ENCODE peak calls at places on chromosomes 12 and 14, in nine cellular contexts. N, U, O, Y, S, R, G, D and Q are unnamed samples.

GRCh38 chr14:36997843-36998242 is 174.6 kb downstream of the SLC25A21 start:
- DNase-seq in N (no peak), U (peak; percentile 42), O (peak; percentile 9), Y (no peak), S (no peak), R (no peak), G (no peak), D (no peak), Q (no peak)

GRCh38 chr12:117231750-117232149 is 41.5 kb upstream of the FBXO21 start:
- DNase-seq in N (no peak), U (no peak), O (no peak), Y (no peak), S (no peak), R (no peak), G (no peak), D (peak; percentile 43), Q (no peak)

GRCh38 chr12:64395739-64396138 is 5.2 kb upstream of the C12orf56 start:
- DNase-seq in N (peak; percentile 35), U (no peak), O (no peak), Y (no peak), S (no peak), R (no peak), G (no peak), D (no peak), Q (no peak)

GRCh38 chr12:64603183-64603841 is 7.0 kb upstream of the RASSF3 start:
- DNase-seq in N (no peak), U (no peak), O (no peak), Y (no peak), S (no peak), R (no peak), G (no peak), D (no peak), Q (no peak)

GRCh38 chr12:108332791-108333382 is 6.2 kb downstream of the CMKLR1 start:
- DNase-seq in N (peak; percentile 16), U (no peak), O (no peak), Y (peak; percentile 18), S (no peak), R (no peak), G (peak; percentile 81), D (peak; percentile 92), Q (peak; percentile 34)

GRCh38 chr14:68268197-68268596 is 448.6 kb downstream of the RAD51B start:
- DNase-seq in N (no peak), U (no peak), O (no peak), Y (no peak), S (no peak), R (peak; percentile 74), G (no peak), D (peak; percentile 69), Q (no peak)

GRCh38 chr12:75196865-75197264 is 12.8 kb downstream of the KCNC2 start:
- DNase-seq in N (no peak), U (no peak), O (no peak), Y (no peak), S (no peak), R (no peak), G (no peak), D (no peak), Q (no peak)

GRCh38 chr12:21248679-21249078 is 86.0 kb downstream of the SLCO1A2 start:
- DNase-seq in N (peak; percentile 2), U (no peak), O (peak; percentile 1), Y (no peak), S (no peak), R (no peak), G (no peak), D (peak; percentile 44), Q (no peak)

GRCh38 chr12:114625294-114625851 is 58.6 kb downstream of the TBX3 start:
- DNase-seq in N (peak; percentile 78), U (peak; percentile 64), O (peak; percentile 49), Y (peak; percentile 49), S (peak; percentile 47), R (no peak), G (no peak), D (peak; percentile 66), Q (peak; percentile 39)

GRCh38 chr12:125652689-125653088 is 587.5 kb downstream of the AACS start:
- DNase-seq in N (no peak), U (no peak), O (no peak), Y (no peak), S (no peak), R (no peak), G (no peak), D (no peak), Q (no peak)

GRCh38 chr12:53115112-53115890 is 12.0 kb downstream of the SOAT2 start:
- DNase-seq in N (no peak), U (no peak), O (no peak), Y (no peak), S (no peak), R (no peak), G (no peak), D (no peak), Q (no peak)

GRCh38 chr12:12612403-12612802 is 727 bp downstream of the CREBL2 start:
- DNase-seq in N (peak; percentile 87), U (peak; percentile 77), O (peak; percentile 59), Y (peak; percentile 63), S (no peak), R (no peak), G (no peak), D (peak; percentile 84), Q (no peak)

GRCh38 chr12:128069359-128069997 is 197.5 kb upstream of the TMEM132C start:
- DNase-seq in N (peak; percentile 26), U (peak; percentile 53), O (peak; percentile 75), Y (peak; percentile 59), S (peak; percentile 54), R (no peak), G (no peak), D (peak; percentile 66), Q (no peak)

DNA sequence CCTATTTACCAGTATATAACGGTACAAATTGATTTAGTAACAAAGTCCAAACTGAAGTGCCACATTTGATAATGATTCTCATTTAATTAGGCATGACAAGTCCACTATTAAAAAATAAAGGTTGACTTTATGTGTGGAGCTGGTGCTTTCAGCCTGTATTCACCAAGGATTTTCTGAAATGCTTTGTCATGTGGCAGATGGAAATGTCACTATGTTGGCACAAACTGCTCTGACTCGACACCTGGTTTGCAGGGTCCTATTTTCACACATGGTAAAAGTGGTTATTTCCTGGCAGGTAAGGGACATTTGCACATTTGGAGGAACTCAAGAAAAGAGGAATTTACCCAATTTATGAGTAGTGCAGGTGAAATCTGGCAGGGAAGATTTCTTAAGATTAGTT is 572.6 kb upstream of the MDGA2 start:
- DNase-seq in N (no peak), U (no peak), O (no peak), Y (no peak), S (no peak), R (no peak), G (no peak), D (no peak), Q (no peak)
- TF ChIP-seq CTCF in N (no peak), U (no peak), O (no peak), Y (no peak), S (no peak), R (no peak), G (no peak), D (no peak), Q (no peak)

DNA sequence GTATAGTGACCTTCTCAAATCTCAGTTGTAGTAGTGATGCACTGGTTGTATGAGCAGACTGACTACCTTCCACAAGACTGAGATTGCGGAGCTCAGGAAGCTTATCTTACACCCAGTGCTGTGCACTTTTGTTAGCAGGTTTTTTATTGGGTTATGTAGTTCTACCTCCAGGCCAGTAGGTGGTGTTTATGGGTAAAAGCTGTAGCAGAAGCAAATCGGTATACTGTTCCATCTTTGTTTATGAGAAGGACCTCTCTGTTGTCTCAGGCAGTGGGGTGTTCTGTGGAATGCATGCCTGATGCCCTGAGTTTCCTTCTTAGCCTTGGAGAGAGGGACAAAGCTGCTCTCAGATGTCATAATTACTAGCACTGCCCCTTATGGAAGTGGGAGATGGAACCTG is 217.8 kb downstream of the LRFN5 start:
- DNase-seq in N (no peak), U (no peak), O (no peak), Y (no peak), S (no peak), R (no peak), G (no peak), D (no peak), Q (no peak)
- TF ChIP-seq CTCF in N (no peak), U (no peak), O (peak; percentile 8), Y (peak; percentile 23), S (no peak), R (no peak), G (no peak), D (peak; percentile 27), Q (no peak)

GRCh38 chr14:77543240-77543551 is 44.6 kb upstream of the ISM2 start:
- DNase-seq in N (no peak), U (no peak), O (no peak), Y (no peak), S (no peak), R (no peak), G (no peak), D (no peak), Q (no peak)

GRCh38 chr14:77549451-77549850 is 50.8 kb upstream of the ISM2 start:
- DNase-seq in N (no peak), U (no peak), O (no peak), Y (peak; percentile 23), S (no peak), R (no peak), G (no peak), D (no peak), Q (no peak)

GRCh38 chr14:77543637-77544334 is 45.2 kb upstream of the ISM2 start:
- DNase-seq in N (peak; percentile 74), U (peak; percentile 30), O (peak; percentile 43), Y (no peak), S (no peak), R (no peak), G (no peak), D (no peak), Q (no peak)

GRCh38 chr14:77544571-77544970 is 46.0 kb upstream of the ISM2 start:
- DNase-seq in N (peak; percentile 34), U (no peak), O (no peak), Y (no peak), S (no peak), R (no peak), G (no peak), D (no peak), Q (no peak)

GRCh38 chr14:77547512-77547911 is 48.9 kb upstream of the ISM2 start:
- DNase-seq in N (no peak), U (no peak), O (no peak), Y (no peak), S (no peak), R (no peak), G (no peak), D (no peak), Q (no peak)
- TF ChIP-seq CTCF in N (peak; percentile 12), U (no peak), O (no peak), Y (peak; percentile 45), S (peak; percentile 13), R (no peak), G (no peak), D (no peak), Q (no peak)

DNA sequence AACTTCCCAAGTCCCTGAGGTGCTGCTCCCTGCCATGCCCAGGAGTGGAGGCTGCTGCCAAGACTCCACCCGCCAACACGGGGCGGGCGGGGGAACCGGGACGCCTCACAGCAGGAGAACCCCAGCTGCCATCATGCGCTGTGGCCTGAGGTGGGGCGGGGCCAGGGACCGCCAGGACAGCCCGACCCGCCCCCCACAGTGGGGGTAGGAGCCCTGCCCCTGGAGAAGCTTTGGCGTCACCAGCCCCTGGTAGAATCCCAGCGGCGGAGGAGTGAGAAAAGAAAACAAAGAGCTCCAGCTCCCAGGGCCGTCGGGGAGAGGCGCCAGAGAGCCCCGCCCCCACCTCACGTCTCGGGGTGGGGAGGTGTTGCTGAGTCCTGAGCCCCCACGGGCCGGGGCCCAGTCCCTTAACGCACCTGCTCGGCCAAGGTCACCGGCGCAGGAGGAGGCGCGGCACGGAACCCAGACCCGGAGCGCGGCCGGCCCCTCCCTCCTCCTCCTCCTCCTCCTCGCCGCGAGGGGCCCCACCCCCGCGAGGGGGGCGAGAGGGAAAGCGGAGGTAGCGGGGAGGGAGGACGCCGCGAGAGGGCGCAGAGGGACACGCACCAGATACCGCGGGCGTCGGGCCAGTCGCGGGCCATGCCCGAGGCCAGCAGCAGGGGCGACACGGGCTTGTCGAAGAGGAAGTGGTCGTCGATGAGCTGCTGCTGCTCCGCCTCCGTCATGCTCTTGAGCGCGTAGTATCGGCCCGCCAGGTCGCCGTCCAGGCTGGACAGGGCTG is 1.8 kb downstream of the CKB start:
- DNase-seq in N (peak; percentile 60), U (no peak), O (peak; percentile 71), Y (peak; percentile 47), S (no peak), R (peak; percentile 76), G (peak; percentile 92), D (peak; percentile 90), Q (no peak)
- TF ChIP-seq CTCF in N (peak; percentile 50), U (peak; percentile 5), O (peak; percentile 51), Y (peak; percentile 57), S (peak; percentile 52), R (peak; percentile 31), G (peak; percentile 69), D (peak; percentile 46), Q (peak; percentile 45)